ENCODE peak calls at places on chromosome 9, in four cellular contexts. One of them, this sample, is unnamed.

GRCh38 chr9:111150241-111150640 is 112.0 kb upstream of the LPAR1 start:
- DNase-seq in SW 1271: no peak
- DNase-seq in iris pigment epithelial cell: no peak
- DNase-seq in lung microvascular endothelial cell: no peak
- DNase-seq in this sample: no peak

GRCh38 chr9:121612511-121612998 is 38.9 kb upstream of the DAB2IP start:
- DNase-seq in SW 1271: no peak
- DNase-seq in iris pigment epithelial cell: no peak
- DNase-seq in lung microvascular endothelial cell: no peak
- DNase-seq in this sample: no peak

GRCh38 chr9:115556432-115556831 is 438.5 kb upstream of the TNC start:
- DNase-seq in SW 1271: no peak
- DNase-seq in iris pigment epithelial cell: no peak
- DNase-seq in lung microvascular endothelial cell: no peak
- DNase-seq in this sample: no peak

GRCh38 chr9:114811301-114811700 is 5.5 kb upstream of the TNFSF15 start:
- DNase-seq in SW 1271: no peak
- DNase-seq in iris pigment epithelial cell: no peak
- DNase-seq in lung microvascular endothelial cell: no peak
- DNase-seq in this sample: peak; percentile 87

GRCh38 chr9:131018621-131019020 is 9.6 kb downstream of the LAMC3 start:
- DNase-seq in SW 1271: peak; percentile 23
- DNase-seq in iris pigment epithelial cell: no peak
- DNase-seq in lung microvascular endothelial cell: no peak
- DNase-seq in this sample: no peak

GRCh38 chr9:6703898-6704639 is 53.7 kb upstream of the KDM4C start:
- DNase-seq in SW 1271: no peak
- DNase-seq in iris pigment epithelial cell: peak; percentile 80
- DNase-seq in lung microvascular endothelial cell: peak; percentile 74
- DNase-seq in this sample: peak; percentile 48

GRCh38 chr9:114348261-114348905 is 18.7 kb downstream of the ORM2 start:
- DNase-seq in SW 1271: no peak
- DNase-seq in iris pigment epithelial cell: no peak
- DNase-seq in lung microvascular endothelial cell: no peak
- DNase-seq in this sample: no peak

GRCh38 chr9:109843651-109844050 is 63.7 kb downstream of the PALM2AKAP2 start:
- DNase-seq in SW 1271: no peak
- DNase-seq in iris pigment epithelial cell: no peak
- DNase-seq in lung microvascular endothelial cell: no peak
- DNase-seq in this sample: no peak

GRCh38 chr9:87093777-87094176 is 146.5 kb upstream of the GAS1 start:
- DNase-seq in SW 1271: no peak
- DNase-seq in iris pigment epithelial cell: no peak
- DNase-seq in lung microvascular endothelial cell: no peak
- DNase-seq in this sample: no peak

GRCh38 chr9:15755660-15756059 is 202.8 kb downstream of the CCDC171 start:
- DNase-seq in SW 1271: no peak
- DNase-seq in iris pigment epithelial cell: peak; percentile 20
- DNase-seq in lung microvascular endothelial cell: no peak
- DNase-seq in this sample: no peak

GRCh38 chr9:90825586-90825985 is 24.0 kb downstream of the SYK start:
- DNase-seq in SW 1271: no peak
- DNase-seq in iris pigment epithelial cell: no peak
- DNase-seq in lung microvascular endothelial cell: no peak
- DNase-seq in this sample: no peak

GRCh38 chr9:4297151-4297794 is 2.6 kb downstream of the GLIS3 start:
- DNase-seq in SW 1271: peak; percentile 38
- DNase-seq in iris pigment epithelial cell: peak; percentile 95
- DNase-seq in lung microvascular endothelial cell: peak; percentile 86
- DNase-seq in this sample: peak; percentile 51

GRCh38 chr9:120394058-120394669 is 185.8 kb downstream of the CDK5RAP2 start:
- DNase-seq in SW 1271: no peak
- DNase-seq in iris pigment epithelial cell: peak; percentile 98
- DNase-seq in lung microvascular endothelial cell: peak; percentile 72
- DNase-seq in this sample: peak; percentile 38

GRCh38 chr9:106310782-106311181 is 552.2 kb upstream of the ZNF462 start:
- DNase-seq in SW 1271: no peak
- DNase-seq in iris pigment epithelial cell: no peak
- DNase-seq in lung microvascular endothelial cell: no peak
- DNase-seq in this sample: no peak

GRCh38 chr9:116767219-116767618 is 80.1 kb downstream of the TRIM32 start:
- DNase-seq in SW 1271: no peak
- DNase-seq in iris pigment epithelial cell: no peak
- DNase-seq in lung microvascular endothelial cell: no peak
- DNase-seq in this sample: no peak

GRCh38 chr9:132487351-132487791 is 77.4 kb downstream of the CFAP77 start:
- DNase-seq in SW 1271: no peak
- DNase-seq in iris pigment epithelial cell: no peak
- DNase-seq in lung microvascular endothelial cell: no peak
- DNase-seq in this sample: no peak

GRCh38 chr9:93645149-93645889 is 68.9 kb downstream of the PHF2 start:
- DNase-seq in SW 1271: no peak
- DNase-seq in iris pigment epithelial cell: no peak
- DNase-seq in lung microvascular endothelial cell: no peak
- DNase-seq in this sample: no peak

GRCh38 chr9:4796988-4797956 is 4.5 kb downstream of the RCL1 start:
- DNase-seq in SW 1271: peak; percentile 1
- DNase-seq in iris pigment epithelial cell: peak; percentile 45
- DNase-seq in lung microvascular endothelial cell: peak; percentile 52
- DNase-seq in this sample: no peak

GRCh38 chr9:35686222-35687203 is 3.2 kb downstream of the TPM2 start:
- DNase-seq in SW 1271: no peak
- DNase-seq in iris pigment epithelial cell: peak; percentile 55
- DNase-seq in lung microvascular endothelial cell: no peak
- DNase-seq in this sample: no peak

GRCh38 chr9:94065535-94065961 is 18.7 kb upstream of the PTPDC1 start:
- DNase-seq in SW 1271: peak; percentile 76
- DNase-seq in iris pigment epithelial cell: peak; percentile 92
- DNase-seq in lung microvascular endothelial cell: peak; percentile 89
- DNase-seq in this sample: peak; percentile 52

GRCh38 chr9:137241490-137242328 is 622 bp downstream of the TUBB4B start:
- DNase-seq in SW 1271: no peak
- DNase-seq in iris pigment epithelial cell: peak; percentile 37
- DNase-seq in lung microvascular endothelial cell: peak; percentile 51
- DNase-seq in this sample: no peak

GRCh38 chr9:5230554-5230953 is 665 bp upstream of the INSL4 start:
- DNase-seq in SW 1271: no peak
- DNase-seq in iris pigment epithelial cell: no peak
- DNase-seq in lung microvascular endothelial cell: no peak
- DNase-seq in this sample: no peak

GRCh38 chr9:106772523-106773290 is 90.3 kb upstream of the ZNF462 start:
- DNase-seq in SW 1271: no peak
- DNase-seq in iris pigment epithelial cell: peak; percentile 53
- DNase-seq in lung microvascular endothelial cell: no peak
- DNase-seq in this sample: no peak

GRCh38 chr9:129751841-129752801 is 721 bp downstream of the PTGES start:
- DNase-seq in SW 1271: no peak
- DNase-seq in iris pigment epithelial cell: no peak
- DNase-seq in lung microvascular endothelial cell: no peak
- DNase-seq in this sample: no peak

GRCh38 chr9:136412912-136413420 is 2.5 kb downstream of the PMPCA start:
- DNase-seq in SW 1271: no peak
- DNase-seq in iris pigment epithelial cell: no peak
- DNase-seq in lung microvascular endothelial cell: peak; percentile 16
- DNase-seq in this sample: no peak

GRCh38 chr9:92989561-92989960 is 42.2 kb downstream of the FGD3 start:
- DNase-seq in SW 1271: no peak
- DNase-seq in iris pigment epithelial cell: no peak
- DNase-seq in lung microvascular endothelial cell: no peak
- DNase-seq in this sample: no peak

GRCh38 chr9:134067904-134068741 is at the start of gene BRD3:
- DNase-seq in SW 1271: peak; percentile 73
- DNase-seq in iris pigment epithelial cell: peak; percentile 91
- DNase-seq in lung microvascular endothelial cell: peak; percentile 91
- DNase-seq in this sample: no peak

GRCh38 chr9:21974542-21975409 is 19.4 kb downstream of the CDKN2A start:
- DNase-seq in SW 1271: no peak
- DNase-seq in iris pigment epithelial cell: peak; percentile 93
- DNase-seq in lung microvascular endothelial cell: peak; percentile 66
- DNase-seq in this sample: no peak

GRCh38 chr9:134553061-134553891 is 88.3 kb upstream of the COL5A1 start:
- DNase-seq in SW 1271: no peak
- DNase-seq in iris pigment epithelial cell: no peak
- DNase-seq in lung microvascular endothelial cell: no peak
- DNase-seq in this sample: no peak

GRCh38 chr9:127763918-127764384 is 14.5 kb downstream of the SH2D3C start:
- DNase-seq in SW 1271: peak; percentile 26
- DNase-seq in iris pigment epithelial cell: no peak
- DNase-seq in lung microvascular endothelial cell: peak; percentile 92
- DNase-seq in this sample: no peak

GRCh38 chr9:27033815-27034403 is 28.4 kb upstream of the LRRC19 start:
- DNase-seq in SW 1271: peak; percentile 16
- DNase-seq in iris pigment epithelial cell: peak; percentile 56
- DNase-seq in lung microvascular endothelial cell: peak; percentile 56
- DNase-seq in this sample: no peak

This sample was measured in retinal pigment epithelial cell.